ENCODE peak calls at places on chromosomes 3 and 15, in eight cellular contexts. P is lower lobe of right lung; G is transverse colon; W is CD8-positive, alpha-beta T cell; X is heart left ventricle; A is colonic mucosa; D is IMR-90; J is endothelial cell of umbilical vein. T is an unnamed sample. For H3K9me3, the result is how much of the 10 kb centered on the place peaks cover.

GRCh38 chr3:14497321-14497720 is 42.8 kb downstream of the GRIP2 start:
- DNase-seq in J (no peak), A (no peak), W (no peak), X (peak), P (no peak), D (no peak), G (no peak), T (no peak)

GRCh38 chr15:36291501-36291900 is 287.9 kb upstream of the CDIN1 start:
- DNase-seq in D (no peak), G (no peak), J (no peak), X (no peak), W (no peak), P (no peak), A (no peak), T (no peak)

GRCh38 chr15:57218826-57219576 is 157.3 kb upstream of the CGNL1 start:
- DNase-seq in P (no peak), X (no peak), J (peak), W (no peak), D (peak), G (no peak), A (no peak), T (no peak)

GRCh38 chr15:78130466-78131294 is 565 bp downstream of the CIB2 start:
- DNase-seq in X (peak), W (peak), P (peak), A (peak), G (peak), D (no peak), J (no peak), T (peak)

GRCh38 chr3:184289426-184289938 is 9.6 kb upstream of the PSMD2 start:
- DNase-seq in X (no peak), D (peak), P (peak), G (peak), J (peak), W (peak), A (peak), T (peak)

GRCh38 chr3:14725564-14726420 is 50.9 kb downstream of the C3orf20 start:
- DNase-seq in G (peak), J (no peak), D (peak), X (peak), P (no peak), W (no peak), A (peak), T (peak)

GRCh38 chr15:94671845-94672524 is 440.6 kb downstream of the MCTP2 start:
- DNase-seq in A (no peak), D (peak), G (no peak), P (no peak), J (peak), X (no peak), W (no peak), T (no peak)

GRCh38 chr3:74621581-74621980 is 7.1 kb upstream of the CNTN3 start:
- DNase-seq in X (no peak), G (no peak), J (no peak), D (peak), A (no peak), W (no peak), P (no peak), T (no peak)

GRCh38 chr15:74199293-74199645 is 3.3 kb downstream of the STRA6 start:
- DNase-seq in A (no peak), D (no peak), P (no peak), J (no peak), X (no peak), W (no peak), G (no peak), T (no peak)

GRCh38 chr3:197516517-197516889 is 39.3 kb downstream of the BDH1 start:
- DNase-seq in D (peak), P (peak), X (no peak), G (no peak), A (no peak), J (peak), W (no peak), T (no peak)

GRCh38 chr15:31046759-31047359 is 54.7 kb downstream of the TRPM1 start:
- DNase-seq in G (no peak), X (no peak), P (no peak), J (no peak), A (no peak), D (no peak), W (no peak), T (no peak)

GRCh38 chr3:69012111-69012835 is 1.2 kb downstream of the EOGT start:
- DNase-seq in J (peak), A (peak), G (peak), D (peak), P (peak), X (no peak), W (no peak), T (peak)

GRCh38 chr3:183161552-183162345 is 785 bp downstream of the LAMP3 start:
- DNase-seq in J (no peak), X (no peak), D (no peak), P (no peak), A (peak), G (no peak), W (no peak), T (no peak)

GRCh38 chr3:191434036-191434435 is 26.9 kb upstream of the PYDC2 start:
- DNase-seq in W (no peak), G (no peak), X (no peak), A (no peak), P (no peak), J (no peak), D (no peak), T (no peak)

GRCh38 chr3:71183544-71183943 is 400.0 kb downstream of the FOXP1 start:
- DNase-seq in J (no peak), G (no peak), A (no peak), P (no peak), D (no peak), W (no peak), X (no peak), T (no peak)

GRCh38 chr3:125374501-125374995 is 577 bp downstream of the ZNF148 start:
- DNase-seq in A (peak), P (peak), J (peak), D (peak), G (peak), W (peak), X (peak), T (peak)

DNA sequence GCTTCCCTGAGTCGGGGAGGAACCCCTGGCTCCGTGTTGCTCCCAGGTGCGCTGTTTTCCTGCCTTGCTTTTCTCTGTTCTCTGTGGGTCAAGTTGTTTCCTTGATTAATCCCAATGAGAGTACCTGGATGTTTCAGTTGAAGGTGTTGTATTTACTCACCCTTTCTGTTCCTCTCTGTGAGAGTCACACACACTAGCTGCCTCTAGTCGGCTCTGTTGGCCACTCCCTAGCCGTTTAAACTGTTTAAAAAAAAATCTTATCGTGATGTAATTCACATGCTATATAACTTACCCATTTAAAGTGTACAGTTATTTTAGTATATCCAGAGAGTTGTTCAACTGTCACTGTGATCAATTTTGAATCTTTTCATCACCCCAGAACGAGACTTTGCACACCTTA is 74.0 kb downstream of the AKAP13 start:
- DNase-seq in P (no peak), W (no peak), G (no peak), X (no peak), J (no peak), D (no peak), A (peak), T (no peak)
- H3K9me3 ChIP-seq in P (under half), W (under half), G (under half), X (under half), J (under half), D (under half), A (under half), T (under half)

GRCh38 chr3:181613813-181614212 is 97.9 kb upstream of the SOX2 start:
- DNase-seq in W (no peak), P (no peak), A (no peak), X (no peak), G (no peak), D (no peak), J (peak), T (no peak)
- H3K4me3 ChIP-seq in W (no peak), P (no peak), A (no peak), X (no peak), G (no peak), D (no peak), J (no peak), T (no peak)

GRCh38 chr3:13260259-13261103 is 159.6 kb downstream of the NUP210 start:
- DNase-seq in A (no peak), W (no peak), P (no peak), D (no peak), J (no peak), X (no peak), G (no peak), T (no peak)
- TF ChIP-seq CTCF in A (no peak), W (no peak), P (no peak), D (no peak), J (no peak), X (no peak), G (no peak), T (no peak)

GRCh38 chr15:34155859-34156258 is 54.0 kb downstream of the PGBD4 start:
- DNase-seq in X (no peak), A (no peak), G (no peak), W (no peak), J (no peak), D (no peak), P (no peak), T (no peak)
- H3K9me3 ChIP-seq in X (under half), A (under half), G (under half), W (under half), J (under half), D (under half), P (under half), T (under half)

DNA sequence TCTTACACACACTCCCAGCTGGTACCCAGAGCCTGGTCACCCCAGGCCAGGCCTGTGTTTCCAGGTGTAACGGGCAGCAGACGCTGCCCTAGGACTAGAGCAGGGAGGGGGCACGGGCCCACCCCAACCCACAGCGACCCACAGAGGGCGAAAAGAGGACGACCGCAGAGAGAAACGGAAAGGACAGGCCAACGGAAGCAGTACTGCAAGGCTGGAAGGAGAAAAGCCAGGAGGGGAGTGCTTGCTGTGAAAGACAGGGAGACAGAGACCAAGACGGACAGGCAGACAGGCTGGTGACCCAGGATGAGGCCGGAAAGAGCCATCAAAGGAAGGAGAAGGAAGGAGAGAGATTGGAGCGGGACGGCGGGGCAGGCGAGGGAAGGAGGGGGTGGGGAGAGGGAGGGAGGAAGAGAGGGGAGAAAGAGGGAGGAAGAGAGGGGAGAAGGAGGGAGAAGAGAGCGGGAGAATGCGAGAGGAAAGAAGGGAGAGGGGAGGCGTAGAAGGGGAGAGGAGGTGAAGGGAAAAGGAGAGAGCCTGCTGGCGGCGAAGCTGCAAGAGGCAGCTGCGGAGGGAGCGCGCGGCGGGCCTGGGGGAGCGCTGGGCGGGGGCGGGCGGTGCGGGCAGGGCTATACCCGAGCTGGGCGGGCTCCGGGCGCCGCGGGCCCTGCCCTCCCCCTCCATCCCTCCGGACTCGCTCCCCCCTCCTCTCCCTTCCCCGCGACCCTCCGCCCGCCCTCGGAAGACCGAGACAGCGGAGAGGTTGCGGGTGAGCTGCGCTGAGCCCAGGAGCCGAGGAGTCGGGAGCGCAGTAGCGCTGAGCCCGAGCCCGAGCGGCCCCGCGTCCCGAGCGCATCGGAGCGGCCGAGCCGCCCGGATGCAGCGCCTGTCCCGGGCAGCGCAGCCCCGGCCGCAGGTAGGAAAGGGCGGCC is at the start of gene SLC6A1:
- DNase-seq in A (no peak), P (no peak), D (no peak), W (no peak), X (no peak), G (no peak), J (no peak), T (peak)
- H3K4me3 ChIP-seq in A (no peak), P (peak), D (peak), W (no peak), X (peak), G (peak), J (no peak), T (peak)

GRCh38 chr15:49046113-49046883 is at the start of gene SECISBP2L:
- DNase-seq in X (peak), P (peak), W (peak), D (peak), A (peak), J (peak), G (peak), T (peak)
- TF ChIP-seq CTCF in X (peak), P (peak), W (no peak), D (peak), A (no peak), J (peak), G (no peak), T (no peak)

GRCh38 chr15:58297639-58298038 is 134.2 kb upstream of the LIPC start:
- DNase-seq in P (no peak), X (no peak), G (no peak), J (no peak), W (no peak), A (no peak), D (no peak), T (no peak)

GRCh38 chr15:58295637-58296036 is 136.2 kb upstream of the LIPC start:
- DNase-seq in W (no peak), D (no peak), A (no peak), P (no peak), X (no peak), J (no peak), G (no peak), T (no peak)

GRCh38 chr15:58299311-58299850 is 132.4 kb upstream of the LIPC start:
- DNase-seq in J (no peak), D (peak), P (no peak), X (no peak), G (no peak), W (no peak), A (no peak), T (no peak)

GRCh38 chr15:58296276-58296675 is 135.5 kb upstream of the LIPC start:
- DNase-seq in W (no peak), P (no peak), D (no peak), X (no peak), A (no peak), J (no peak), G (no peak), T (no peak)

DNA sequence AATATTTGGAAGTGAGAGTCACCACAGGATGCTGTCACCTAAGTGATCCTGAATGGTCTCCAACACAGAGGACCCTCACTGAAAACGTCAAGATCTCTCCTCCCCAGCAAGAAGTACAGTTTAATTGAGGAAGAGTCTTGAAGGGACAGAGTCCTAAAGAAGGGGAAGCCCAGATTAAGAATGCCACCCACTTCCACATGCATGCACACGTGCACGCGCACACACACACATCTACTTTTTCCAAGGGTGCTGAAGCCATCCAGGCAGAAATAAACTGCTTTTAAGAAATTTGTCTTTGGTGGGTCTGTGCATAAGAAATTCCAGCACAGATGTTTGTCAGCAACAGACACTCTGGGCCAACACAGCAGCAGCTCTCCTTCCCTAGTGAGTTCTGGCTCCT is 132.9 kb upstream of the LIPC start:
- DNase-seq in P (peak), W (no peak), A (no peak), D (no peak), J (no peak), X (no peak), G (no peak), T (no peak)
- H3K9me3 ChIP-seq in P (under half), W (under half), A (under half), D (under half), J (under half), X (under half), G (under half), T (under half)

GRCh38 chr15:72227720-72228119 is 3.3 kb downstream of the PKM start:
- DNase-seq in J (no peak), P (no peak), A (no peak), X (no peak), G (no peak), W (no peak), D (no peak), T (no peak)
- H3K4me3 ChIP-seq in J (no peak), P (peak), A (peak), X (peak), G (peak), W (peak), D (peak), T (peak)

DNA sequence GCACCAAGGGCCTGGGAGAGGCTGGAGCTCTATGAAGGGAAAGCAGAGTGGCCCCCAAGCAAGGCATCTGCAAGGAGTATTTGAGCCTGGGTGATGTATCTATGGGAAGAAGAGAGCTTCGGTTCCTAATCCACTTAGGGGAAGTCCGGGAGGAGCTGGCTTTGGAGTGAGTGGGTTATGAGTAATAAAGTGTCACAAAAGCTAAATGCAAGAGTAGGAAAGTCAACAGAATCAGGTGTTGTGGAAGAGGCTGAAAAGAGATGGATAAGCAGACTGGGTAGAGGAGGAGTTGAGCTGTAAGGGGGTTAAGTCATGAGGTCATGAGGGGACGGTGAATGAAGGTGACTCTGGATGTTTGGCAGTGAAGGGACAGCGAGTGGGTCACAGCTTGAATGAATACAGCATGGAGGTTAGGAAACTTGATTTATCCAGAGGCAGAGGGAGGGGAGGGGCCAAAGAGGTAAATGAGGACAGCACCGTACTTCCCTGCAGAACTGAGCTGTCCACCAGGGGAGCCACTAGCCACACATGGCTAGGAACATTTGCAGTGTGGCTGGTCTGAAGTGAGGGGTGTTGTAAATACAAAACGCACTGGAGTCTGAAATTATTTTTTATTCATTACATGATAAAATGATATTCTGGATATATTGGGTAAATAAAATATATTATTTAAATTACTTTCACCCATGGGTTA is 83.3 kb downstream of the ADCY5 start:
- DNase-seq in P (no peak), A (no peak), J (no peak), G (no peak), W (no peak), D (peak), X (no peak), T (no peak)
- TF ChIP-seq CTCF in P (no peak), A (peak), J (peak), G (peak), W (no peak), D (peak), X (peak), T (peak)

DNA sequence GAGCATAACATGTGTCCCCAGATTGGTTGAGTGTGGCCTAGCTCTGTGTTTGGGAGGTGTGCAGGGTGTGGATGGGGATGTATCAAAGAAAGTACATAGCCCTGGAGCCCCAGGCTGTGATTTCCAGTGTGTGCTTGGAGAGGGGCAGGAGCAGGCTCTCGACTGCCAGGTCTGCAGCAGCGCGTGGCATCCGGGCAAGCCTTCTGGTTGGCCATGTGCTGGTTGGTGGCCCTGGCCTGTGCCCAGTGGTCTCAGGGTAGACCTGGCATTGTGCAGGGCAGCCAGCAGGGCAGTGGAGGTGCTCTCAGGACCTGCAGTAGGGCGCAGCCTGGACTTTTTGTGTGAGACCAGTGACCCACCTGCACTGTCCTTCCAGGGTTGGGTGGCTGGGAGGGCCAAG is 231.5 kb downstream of the UBE3A start:
- DNase-seq in A (no peak), D (no peak), X (no peak), W (no peak), G (no peak), J (no peak), P (no peak), T (no peak)
- H3K9me3 ChIP-seq in A (under half), D (half or more), X (under half), W (under half), G (under half), J (under half), P (under half), T (under half)

T was measured in psoas muscle.